ENCODE peak calls at places on chromosomes 1 and 21, in five cellular contexts. One of them, this sample, is unnamed.

GRCh38 chr1:230987446-230987845 is 8.6 kb downstream of the ARV1 start:
- DNase-seq in uterus: no peak
- DNase-seq in neural progenitor cell: no peak
- DNase-seq in Panc1: no peak
- DNase-seq in CD8-positive, alpha-beta T cell: no peak
- DNase-seq in this sample: no peak

GRCh38 chr1:227766653-227767277 is 31.5 kb downstream of the SNAP47 start:
- DNase-seq in uterus: no peak
- DNase-seq in Panc1: no peak
- DNase-seq in neural progenitor cell: no peak
- DNase-seq in CD8-positive, alpha-beta T cell: peak; percentile 59
- DNase-seq in this sample: no peak

GRCh38 chr1:47507921-47508894 is 70.4 kb downstream of the FOXD2 start:
- DNase-seq in neural progenitor cell: peak; percentile 69
- DNase-seq in Panc1: no peak
- DNase-seq in uterus: no peak
- DNase-seq in CD8-positive, alpha-beta T cell: no peak
- DNase-seq in this sample: peak; percentile 81

GRCh38 chr1:45815667-45816458 is 12.5 kb downstream of the MAST2 start:
- DNase-seq in Panc1: no peak
- DNase-seq in neural progenitor cell: no peak
- DNase-seq in uterus: no peak
- DNase-seq in CD8-positive, alpha-beta T cell: no peak
- DNase-seq in this sample: no peak

GRCh38 chr1:215479567-215479966 is 87.5 kb upstream of the KCTD3 start:
- DNase-seq in neural progenitor cell: no peak
- DNase-seq in CD8-positive, alpha-beta T cell: no peak
- DNase-seq in Panc1: no peak
- DNase-seq in uterus: no peak
- DNase-seq in this sample: no peak

GRCh38 chr1:209607102-209607794 is 23.7 kb downstream of the CAMK1G start:
- DNase-seq in uterus: no peak
- DNase-seq in neural progenitor cell: no peak
- DNase-seq in CD8-positive, alpha-beta T cell: no peak
- DNase-seq in Panc1: no peak
- DNase-seq in this sample: no peak

GRCh38 chr1:85225624-85226380 is 25.0 kb upstream of the SYDE2 start:
- DNase-seq in CD8-positive, alpha-beta T cell: no peak
- DNase-seq in neural progenitor cell: no peak
- DNase-seq in Panc1: no peak
- DNase-seq in uterus: no peak
- DNase-seq in this sample: no peak

GRCh38 chr1:160398823-160399222 is 1.5 kb upstream of the VANGL2 start:
- DNase-seq in uterus: no peak
- DNase-seq in Panc1: no peak
- DNase-seq in CD8-positive, alpha-beta T cell: peak; percentile 36
- DNase-seq in neural progenitor cell: no peak
- DNase-seq in this sample: no peak

GRCh38 chr1:161089251-161089924 is at the start of gene NECTIN4:
- DNase-seq in uterus: no peak
- DNase-seq in CD8-positive, alpha-beta T cell: no peak
- DNase-seq in Panc1: no peak
- DNase-seq in neural progenitor cell: no peak
- DNase-seq in this sample: no peak

GRCh38 chr1:50084389-50084788 is 24.3 kb upstream of the ELAVL4 start:
- DNase-seq in Panc1: no peak
- DNase-seq in neural progenitor cell: no peak
- DNase-seq in CD8-positive, alpha-beta T cell: no peak
- DNase-seq in uterus: no peak
- DNase-seq in this sample: no peak

GRCh38 chr1:63230722-63231121 is 91.6 kb upstream of the FOXD3 start:
- DNase-seq in neural progenitor cell: no peak
- DNase-seq in uterus: no peak
- DNase-seq in Panc1: no peak
- DNase-seq in CD8-positive, alpha-beta T cell: no peak
- DNase-seq in this sample: no peak

GRCh38 chr1:89781494-89782126 is 39.2 kb upstream of the LRRC8D start:
- DNase-seq in Panc1: no peak
- DNase-seq in uterus: no peak
- DNase-seq in neural progenitor cell: no peak
- DNase-seq in CD8-positive, alpha-beta T cell: peak; percentile 72
- DNase-seq in this sample: no peak

GRCh38 chr1:225845633-225846259 is 35.8 kb downstream of the EPHX1 start:
- DNase-seq in uterus: peak; percentile 86
- DNase-seq in CD8-positive, alpha-beta T cell: no peak
- DNase-seq in neural progenitor cell: peak; percentile 93
- DNase-seq in Panc1: peak; percentile 10
- DNase-seq in this sample: peak; percentile 86

GRCh38 chr1:33347650-33347992 is 26.7 kb upstream of the A3GALT2 start:
- DNase-seq in neural progenitor cell: no peak
- DNase-seq in uterus: peak; percentile 51
- DNase-seq in CD8-positive, alpha-beta T cell: no peak
- DNase-seq in Panc1: no peak
- DNase-seq in this sample: peak; percentile 80

GRCh38 chr1:194069168-194069830 is 882.9 kb upstream of the B3GALT2 start:
- DNase-seq in uterus: peak; percentile 22
- DNase-seq in Panc1: no peak
- DNase-seq in CD8-positive, alpha-beta T cell: no peak
- DNase-seq in neural progenitor cell: no peak
- DNase-seq in this sample: peak; percentile 74

GRCh38 chr1:171754381-171754705 is 12.5 kb upstream of the VAMP4 start:
- DNase-seq in uterus: no peak
- DNase-seq in Panc1: no peak
- DNase-seq in CD8-positive, alpha-beta T cell: no peak
- DNase-seq in neural progenitor cell: no peak
- DNase-seq in this sample: no peak
- H3K4me3 ChIP-seq in uterus: no peak overlapping the region
- H3K4me3 ChIP-seq in Panc1: no peak overlapping the region
- H3K4me3 ChIP-seq in CD8-positive, alpha-beta T cell: no peak overlapping the region
- H3K4me3 ChIP-seq in neural progenitor cell: no peak overlapping the region
- H3K4me3 ChIP-seq in this sample: no peak overlapping the region

GRCh38 chr21:42405064-42406059 is 1.7 kb downstream of the UBASH3A start:
- DNase-seq in uterus: no peak
- DNase-seq in neural progenitor cell: no peak
- DNase-seq in CD8-positive, alpha-beta T cell: no peak
- DNase-seq in Panc1: no peak
- DNase-seq in this sample: peak; percentile 55
- H3K4me3 ChIP-seq in uterus: no peak overlapping the region
- H3K4me3 ChIP-seq in neural progenitor cell: no peak overlapping the region
- H3K4me3 ChIP-seq in CD8-positive, alpha-beta T cell: peak overlapping the region; percentile 93
- H3K4me3 ChIP-seq in Panc1: no peak overlapping the region
- H3K4me3 ChIP-seq in this sample: no peak overlapping the region

GRCh38 chr1:211379446-211379845 is 52.8 kb downstream of the TRAF5 start:
- DNase-seq in neural progenitor cell: no peak
- DNase-seq in Panc1: no peak
- DNase-seq in uterus: no peak
- DNase-seq in CD8-positive, alpha-beta T cell: no peak
- DNase-seq in this sample: no peak

GRCh38 chr1:211381481-211382181 is 55.0 kb downstream of the TRAF5 start:
- DNase-seq in Panc1: no peak
- DNase-seq in CD8-positive, alpha-beta T cell: no peak
- DNase-seq in uterus: no peak
- DNase-seq in neural progenitor cell: no peak
- DNase-seq in this sample: no peak

GRCh38 chr1:211382714-211383480 is 56.3 kb downstream of the TRAF5 start:
- DNase-seq in uterus: peak; percentile 91
- DNase-seq in neural progenitor cell: peak; percentile 95
- DNase-seq in Panc1: peak; percentile 76
- DNase-seq in CD8-positive, alpha-beta T cell: peak; percentile 87
- DNase-seq in this sample: peak; percentile 96

GRCh38 chr1:211384524-211384923 is 57.9 kb downstream of the TRAF5 start:
- DNase-seq in neural progenitor cell: no peak
- DNase-seq in CD8-positive, alpha-beta T cell: no peak
- DNase-seq in Panc1: no peak
- DNase-seq in uterus: no peak
- DNase-seq in this sample: no peak

GRCh38 chr1:211382182-211382713 is 55.6 kb downstream of the TRAF5 start:
- DNase-seq in neural progenitor cell: no peak
- DNase-seq in CD8-positive, alpha-beta T cell: no peak
- DNase-seq in Panc1: no peak
- DNase-seq in uterus: no peak
- DNase-seq in this sample: no peak
- H3K4me3 ChIP-seq in neural progenitor cell: peak overlapping the region; percentile 58
- H3K4me3 ChIP-seq in CD8-positive, alpha-beta T cell: peak overlapping the region; percentile 95
- H3K4me3 ChIP-seq in Panc1: peak overlapping the region; percentile 76
- H3K4me3 ChIP-seq in uterus: peak overlapping the region; percentile 80
- H3K4me3 ChIP-seq in this sample: peak overlapping the region; percentile 91

GRCh38 chr1:10659646-10660540 is 136.6 kb downstream of the CASZ1 start:
- DNase-seq in CD8-positive, alpha-beta T cell: no peak
- DNase-seq in uterus: no peak
- DNase-seq in Panc1: no peak
- DNase-seq in neural progenitor cell: no peak
- DNase-seq in this sample: no peak

GRCh38 chr1:10657080-10657847 is 139.2 kb downstream of the CASZ1 start:
- DNase-seq in uterus: no peak
- DNase-seq in Panc1: no peak
- DNase-seq in CD8-positive, alpha-beta T cell: no peak
- DNase-seq in neural progenitor cell: no peak
- DNase-seq in this sample: no peak

GRCh38 chr1:10661453-10661852 is 135.0 kb downstream of the CASZ1 start:
- DNase-seq in Panc1: no peak
- DNase-seq in uterus: no peak
- DNase-seq in CD8-positive, alpha-beta T cell: no peak
- DNase-seq in neural progenitor cell: no peak
- DNase-seq in this sample: no peak

GRCh38 chr1:10658396-10659066 is 137.9 kb downstream of the CASZ1 start:
- DNase-seq in neural progenitor cell: no peak
- DNase-seq in CD8-positive, alpha-beta T cell: no peak
- DNase-seq in Panc1: no peak
- DNase-seq in uterus: no peak
- DNase-seq in this sample: no peak

DNA sequence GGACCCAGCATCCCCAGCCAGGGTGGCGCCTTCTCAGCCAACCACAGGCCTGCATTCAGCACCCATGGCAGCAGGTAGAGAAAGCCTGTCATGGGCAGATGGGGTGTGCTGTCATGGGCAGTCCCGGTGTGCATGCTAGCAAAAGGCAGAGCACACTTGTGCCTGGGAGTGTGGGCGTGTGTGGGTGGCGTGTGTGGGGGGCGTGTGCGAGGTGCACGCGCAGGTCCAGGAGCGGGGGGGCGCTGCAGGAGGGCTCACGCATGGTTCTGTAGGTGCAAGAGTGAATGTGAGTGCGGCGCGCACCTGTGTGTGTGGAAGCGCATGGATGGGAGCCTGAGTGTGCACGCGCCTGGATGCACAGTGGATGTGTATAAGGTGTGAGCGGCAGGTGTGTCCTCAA is 137.2 kb downstream of the CASZ1 start:
- DNase-seq in uterus: no peak
- DNase-seq in CD8-positive, alpha-beta T cell: no peak
- DNase-seq in neural progenitor cell: no peak
- DNase-seq in Panc1: no peak
- DNase-seq in this sample: no peak
- H3K4me3 ChIP-seq in uterus: no peak overlapping the region
- H3K4me3 ChIP-seq in CD8-positive, alpha-beta T cell: no peak overlapping the region
- H3K4me3 ChIP-seq in neural progenitor cell: no peak overlapping the region
- H3K4me3 ChIP-seq in Panc1: no peak overlapping the region
- H3K4me3 ChIP-seq in this sample: no peak overlapping the region

GRCh38 chr1:72357411-72357810 is 75.1 kb upstream of the NEGR1 start:
- DNase-seq in CD8-positive, alpha-beta T cell: no peak
- DNase-seq in neural progenitor cell: no peak
- DNase-seq in uterus: no peak
- DNase-seq in Panc1: no peak
- DNase-seq in this sample: no peak

GRCh38 chr1:72366473-72366872 is 84.1 kb upstream of the NEGR1 start:
- DNase-seq in CD8-positive, alpha-beta T cell: no peak
- DNase-seq in neural progenitor cell: no peak
- DNase-seq in uterus: no peak
- DNase-seq in Panc1: no peak
- DNase-seq in this sample: no peak

GRCh38 chr1:72365693-72366092 is 83.4 kb upstream of the NEGR1 start:
- DNase-seq in Panc1: no peak
- DNase-seq in CD8-positive, alpha-beta T cell: no peak
- DNase-seq in uterus: no peak
- DNase-seq in neural progenitor cell: no peak
- DNase-seq in this sample: no peak

DNA sequence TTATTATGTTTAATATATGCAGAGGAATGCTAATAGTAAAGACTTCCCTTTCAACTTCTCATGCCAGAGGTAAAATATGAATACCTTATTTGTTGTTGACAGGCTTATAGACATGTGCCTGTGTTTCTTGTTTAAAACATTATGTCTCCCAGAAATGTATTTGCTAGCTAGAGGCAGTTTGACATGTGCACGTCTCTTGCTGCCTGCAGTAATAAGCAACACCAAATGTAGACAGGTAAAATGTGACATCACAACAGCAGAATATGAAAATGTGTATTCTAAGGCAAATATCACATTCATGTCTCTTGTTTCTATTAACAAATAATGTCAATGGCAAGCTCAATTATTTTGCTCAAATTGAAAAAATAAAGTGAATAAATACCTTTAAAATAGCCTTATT is 80.2 kb upstream of the NEGR1 start:
- DNase-seq in neural progenitor cell: no peak
- DNase-seq in CD8-positive, alpha-beta T cell: no peak
- DNase-seq in uterus: no peak
- DNase-seq in Panc1: no peak
- DNase-seq in this sample: no peak
- H3K4me3 ChIP-seq in neural progenitor cell: no peak overlapping the region
- H3K4me3 ChIP-seq in CD8-positive, alpha-beta T cell: no peak overlapping the region
- H3K4me3 ChIP-seq in uterus: no peak overlapping the region
- H3K4me3 ChIP-seq in Panc1: no peak overlapping the region
- H3K4me3 ChIP-seq in this sample: no peak overlapping the region

GRCh38 chr1:117541003-117541402 is 64.8 kb upstream of the TENT5C start:
- DNase-seq in CD8-positive, alpha-beta T cell: no peak
- DNase-seq in neural progenitor cell: no peak
- DNase-seq in uterus: peak; percentile 38
- DNase-seq in Panc1: no peak
- DNase-seq in this sample: no peak

GRCh38 chr1:117535776-117536175 is 70.1 kb upstream of the TENT5C start:
- DNase-seq in uterus: no peak
- DNase-seq in CD8-positive, alpha-beta T cell: no peak
- DNase-seq in Panc1: no peak
- DNase-seq in neural progenitor cell: no peak
- DNase-seq in this sample: no peak

GRCh38 chr1:117540532-117540931 is 65.3 kb upstream of the TENT5C start:
- DNase-seq in neural progenitor cell: no peak
- DNase-seq in uterus: no peak
- DNase-seq in CD8-positive, alpha-beta T cell: no peak
- DNase-seq in Panc1: no peak
- DNase-seq in this sample: no peak

GRCh38 chr1:117534995-117535467 is 70.8 kb upstream of the TENT5C start:
- DNase-seq in uterus: peak; percentile 20
- DNase-seq in CD8-positive, alpha-beta T cell: peak; percentile 69
- DNase-seq in neural progenitor cell: peak; percentile 88
- DNase-seq in Panc1: no peak
- DNase-seq in this sample: no peak

DNA sequence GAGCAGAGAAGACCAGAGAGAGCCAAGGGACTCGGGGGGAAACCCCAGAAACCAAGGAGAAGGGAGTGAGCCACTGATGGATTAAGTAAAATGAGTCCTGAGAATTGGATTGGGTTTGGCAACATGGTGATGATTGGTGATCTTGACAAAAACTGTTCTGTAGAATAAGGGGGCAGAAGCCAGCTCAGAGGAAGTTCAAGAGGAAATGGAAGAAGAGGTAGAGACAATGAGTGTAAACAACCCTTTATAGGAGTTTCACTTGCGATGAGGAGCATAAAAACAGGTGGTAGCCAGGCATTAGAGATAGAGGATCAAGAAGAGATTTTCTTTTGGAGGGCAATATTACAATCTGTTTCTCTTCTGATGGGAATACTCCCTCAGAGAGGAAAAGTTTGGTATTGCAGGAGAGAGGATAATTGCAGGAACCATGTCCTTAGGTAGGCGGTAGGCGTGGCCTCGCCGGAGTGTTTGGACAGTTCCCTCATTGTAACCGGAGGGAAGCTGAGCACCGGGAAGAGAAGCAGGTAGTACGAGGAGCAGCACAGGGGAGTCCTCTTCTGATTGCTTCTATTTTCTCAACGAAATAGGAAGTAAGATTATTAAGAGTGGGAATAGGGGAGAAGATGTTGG is 68.4 kb upstream of the TENT5C start:
- DNase-seq in neural progenitor cell: peak; percentile 30
- DNase-seq in Panc1: no peak
- DNase-seq in uterus: no peak
- DNase-seq in CD8-positive, alpha-beta T cell: no peak
- DNase-seq in this sample: no peak
- H3K4me3 ChIP-seq in neural progenitor cell: no peak overlapping the region
- H3K4me3 ChIP-seq in Panc1: no peak overlapping the region
- H3K4me3 ChIP-seq in uterus: no peak overlapping the region
- H3K4me3 ChIP-seq in CD8-positive, alpha-beta T cell: no peak overlapping the region
- H3K4me3 ChIP-seq in this sample: no peak overlapping the region

This sample was measured in aorta.